ENCODE peak calls at places on chromosomes 12 and 14, in nine cellular contexts. One of them, this sample, is unnamed. For H3K9me3, the result is how much of the 10 kb centered on the place peaks cover.

GRCh38 chr12:129310346-129310745 is 457.1 kb downstream of the GLT1D1 start:
- DNase-seq in neural progenitor cell: no peak
- DNase-seq in transverse colon: no peak
- DNase-seq in heart right ventricle: no peak
- DNase-seq in A673: no peak
- DNase-seq in cardiac muscle cell: no peak
- DNase-seq in upper lobe of right lung: no peak
- DNase-seq in tibial nerve: no peak
- DNase-seq in naive thymus-derived CD4-positive, alpha-beta T cell: no peak
- DNase-seq in this sample: no peak

GRCh38 chr14:51735851-51736250 is 84.1 kb downstream of the FRMD6 start:
- DNase-seq in neural progenitor cell: no peak
- DNase-seq in transverse colon: no peak
- DNase-seq in heart right ventricle: no peak
- DNase-seq in A673: no peak
- DNase-seq in cardiac muscle cell: no peak
- DNase-seq in upper lobe of right lung: no peak
- DNase-seq in tibial nerve: no peak
- DNase-seq in naive thymus-derived CD4-positive, alpha-beta T cell: no peak
- DNase-seq in this sample: no peak

GRCh38 chr12:262817-263216 is at the start of gene SLC6A13:
- DNase-seq in neural progenitor cell: peak
- DNase-seq in transverse colon: no peak
- DNase-seq in heart right ventricle: no peak
- DNase-seq in A673: no peak
- DNase-seq in cardiac muscle cell: no peak
- DNase-seq in upper lobe of right lung: peak
- DNase-seq in tibial nerve: no peak
- DNase-seq in naive thymus-derived CD4-positive, alpha-beta T cell: no peak
- DNase-seq in this sample: no peak

GRCh38 chr12:128804762-128805161 is 19.0 kb downstream of the SLC15A4 start:
- DNase-seq in neural progenitor cell: no peak
- DNase-seq in transverse colon: no peak
- DNase-seq in heart right ventricle: no peak
- DNase-seq in A673: no peak
- DNase-seq in cardiac muscle cell: no peak
- DNase-seq in upper lobe of right lung: no peak
- DNase-seq in tibial nerve: no peak
- DNase-seq in naive thymus-derived CD4-positive, alpha-beta T cell: no peak
- DNase-seq in this sample: no peak

GRCh38 chr14:23358042-23358441 is 5.4 kb upstream of the SLC22A17 start:
- DNase-seq in neural progenitor cell: no peak
- DNase-seq in transverse colon: no peak
- DNase-seq in heart right ventricle: no peak
- DNase-seq in A673: no peak
- DNase-seq in cardiac muscle cell: no peak
- DNase-seq in upper lobe of right lung: no peak
- DNase-seq in tibial nerve: no peak
- DNase-seq in naive thymus-derived CD4-positive, alpha-beta T cell: no peak
- DNase-seq in this sample: no peak

GRCh38 chr14:61992139-61992538 is 229.9 kb downstream of the SNAPC1 start:
- DNase-seq in neural progenitor cell: peak
- DNase-seq in transverse colon: peak
- DNase-seq in heart right ventricle: no peak
- DNase-seq in A673: no peak
- DNase-seq in cardiac muscle cell: no peak
- DNase-seq in upper lobe of right lung: no peak
- DNase-seq in tibial nerve: no peak
- DNase-seq in naive thymus-derived CD4-positive, alpha-beta T cell: no peak
- DNase-seq in this sample: no peak

GRCh38 chr12:90922068-90922743 is 32.8 kb downstream of the CCER1 start:
- DNase-seq in neural progenitor cell: no peak
- DNase-seq in transverse colon: no peak
- DNase-seq in heart right ventricle: no peak
- DNase-seq in A673: no peak
- DNase-seq in cardiac muscle cell: peak
- DNase-seq in upper lobe of right lung: no peak
- DNase-seq in tibial nerve: no peak
- DNase-seq in naive thymus-derived CD4-positive, alpha-beta T cell: no peak
- DNase-seq in this sample: no peak

GRCh38 chr12:74401035-74401434 is 136.6 kb upstream of the ATXN7L3B start:
- DNase-seq in neural progenitor cell: no peak
- DNase-seq in transverse colon: no peak
- DNase-seq in heart right ventricle: no peak
- DNase-seq in A673: peak
- DNase-seq in cardiac muscle cell: no peak
- DNase-seq in upper lobe of right lung: no peak
- DNase-seq in tibial nerve: no peak
- DNase-seq in naive thymus-derived CD4-positive, alpha-beta T cell: no peak
- DNase-seq in this sample: no peak

GRCh38 chr12:104456950-104457745 is 400 bp downstream of the CHST11 start:
- DNase-seq in neural progenitor cell: peak
- DNase-seq in transverse colon: peak
- DNase-seq in heart right ventricle: peak
- DNase-seq in A673: peak
- DNase-seq in cardiac muscle cell: peak
- DNase-seq in upper lobe of right lung: peak
- DNase-seq in tibial nerve: peak
- DNase-seq in naive thymus-derived CD4-positive, alpha-beta T cell: peak
- DNase-seq in this sample: peak

GRCh38 chr12:44372259-44372658 is 503.9 kb downstream of the NELL2 start:
- DNase-seq in neural progenitor cell: no peak
- DNase-seq in transverse colon: no peak
- DNase-seq in heart right ventricle: no peak
- DNase-seq in A673: no peak
- DNase-seq in cardiac muscle cell: peak
- DNase-seq in upper lobe of right lung: no peak
- DNase-seq in tibial nerve: no peak
- DNase-seq in naive thymus-derived CD4-positive, alpha-beta T cell: no peak
- DNase-seq in this sample: no peak

GRCh38 chr12:25264862-25265261 is 14.1 kb upstream of the KRAS start:
- DNase-seq in neural progenitor cell: peak
- DNase-seq in transverse colon: no peak
- DNase-seq in heart right ventricle: no peak
- DNase-seq in A673: no peak
- DNase-seq in cardiac muscle cell: no peak
- DNase-seq in upper lobe of right lung: no peak
- DNase-seq in tibial nerve: no peak
- DNase-seq in naive thymus-derived CD4-positive, alpha-beta T cell: no peak
- DNase-seq in this sample: no peak

GRCh38 chr12:20415013-20415412 is 46.7 kb downstream of the PDE3A start:
- DNase-seq in neural progenitor cell: no peak
- DNase-seq in transverse colon: no peak
- DNase-seq in heart right ventricle: no peak
- DNase-seq in A673: peak
- DNase-seq in cardiac muscle cell: peak
- DNase-seq in upper lobe of right lung: no peak
- DNase-seq in tibial nerve: no peak
- DNase-seq in naive thymus-derived CD4-positive, alpha-beta T cell: no peak
- DNase-seq in this sample: no peak

GRCh38 chr12:45598761-45599160 is 130.7 kb upstream of the ARID2 start:
- DNase-seq in neural progenitor cell: no peak
- DNase-seq in transverse colon: no peak
- DNase-seq in heart right ventricle: no peak
- DNase-seq in A673: no peak
- DNase-seq in cardiac muscle cell: no peak
- DNase-seq in upper lobe of right lung: no peak
- DNase-seq in tibial nerve: no peak
- DNase-seq in naive thymus-derived CD4-positive, alpha-beta T cell: no peak
- DNase-seq in this sample: no peak

DNA sequence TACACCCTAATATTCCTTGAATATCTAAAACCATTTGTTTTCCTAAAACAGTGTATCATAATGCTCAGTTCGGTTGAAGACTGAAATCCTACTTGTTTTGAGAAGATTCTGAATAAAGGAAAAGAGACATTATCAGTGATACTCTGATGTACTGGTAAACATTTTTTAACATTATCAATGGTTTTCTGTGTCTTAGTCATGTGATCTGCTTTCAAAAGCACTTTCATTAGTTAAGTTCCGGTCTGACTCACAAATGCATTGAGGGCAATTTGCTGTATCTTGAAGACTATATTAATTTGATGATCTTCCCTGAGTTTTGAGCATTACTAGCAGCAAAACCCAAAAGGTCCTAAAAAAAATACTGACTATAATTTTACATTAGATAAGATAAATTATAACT is 145.6 kb downstream of the PRKD1 start:
- DNase-seq in neural progenitor cell: no peak
- DNase-seq in transverse colon: no peak
- DNase-seq in heart right ventricle: no peak
- DNase-seq in A673: no peak
- DNase-seq in cardiac muscle cell: no peak
- DNase-seq in upper lobe of right lung: no peak
- DNase-seq in tibial nerve: no peak
- DNase-seq in naive thymus-derived CD4-positive, alpha-beta T cell: no peak
- DNase-seq in this sample: no peak
- H3K9me3 ChIP-seq in neural progenitor cell: under half
- H3K9me3 ChIP-seq in transverse colon: under half
- H3K9me3 ChIP-seq in heart right ventricle: under half
- H3K9me3 ChIP-seq in A673: under half
- H3K9me3 ChIP-seq in cardiac muscle cell: under half
- H3K9me3 ChIP-seq in upper lobe of right lung: under half
- H3K9me3 ChIP-seq in tibial nerve: under half
- H3K9me3 ChIP-seq in naive thymus-derived CD4-positive, alpha-beta T cell: under half
- H3K9me3 ChIP-seq in this sample: under half

GRCh38 chr14:55313480-55313879 is 42.3 kb downstream of the FBXO34 start:
- DNase-seq in neural progenitor cell: no peak
- DNase-seq in transverse colon: no peak
- DNase-seq in heart right ventricle: no peak
- DNase-seq in A673: no peak
- DNase-seq in cardiac muscle cell: no peak
- DNase-seq in upper lobe of right lung: no peak
- DNase-seq in tibial nerve: no peak
- DNase-seq in naive thymus-derived CD4-positive, alpha-beta T cell: no peak
- DNase-seq in this sample: no peak

GRCh38 chr14:55316528-55316927 is 45.3 kb downstream of the FBXO34 start:
- DNase-seq in neural progenitor cell: no peak
- DNase-seq in transverse colon: peak
- DNase-seq in heart right ventricle: no peak
- DNase-seq in A673: no peak
- DNase-seq in cardiac muscle cell: no peak
- DNase-seq in upper lobe of right lung: no peak
- DNase-seq in tibial nerve: no peak
- DNase-seq in naive thymus-derived CD4-positive, alpha-beta T cell: no peak
- DNase-seq in this sample: no peak

GRCh38 chr14:55314449-55314848 is 43.2 kb downstream of the FBXO34 start:
- DNase-seq in neural progenitor cell: no peak
- DNase-seq in transverse colon: no peak
- DNase-seq in heart right ventricle: no peak
- DNase-seq in A673: no peak
- DNase-seq in cardiac muscle cell: no peak
- DNase-seq in upper lobe of right lung: no peak
- DNase-seq in tibial nerve: no peak
- DNase-seq in naive thymus-derived CD4-positive, alpha-beta T cell: no peak
- DNase-seq in this sample: no peak

GRCh38 chr14:55317907-55318306 is 46.7 kb downstream of the FBXO34 start:
- DNase-seq in neural progenitor cell: no peak
- DNase-seq in transverse colon: no peak
- DNase-seq in heart right ventricle: no peak
- DNase-seq in A673: no peak
- DNase-seq in cardiac muscle cell: no peak
- DNase-seq in upper lobe of right lung: no peak
- DNase-seq in tibial nerve: no peak
- DNase-seq in naive thymus-derived CD4-positive, alpha-beta T cell: no peak
- DNase-seq in this sample: no peak

DNA sequence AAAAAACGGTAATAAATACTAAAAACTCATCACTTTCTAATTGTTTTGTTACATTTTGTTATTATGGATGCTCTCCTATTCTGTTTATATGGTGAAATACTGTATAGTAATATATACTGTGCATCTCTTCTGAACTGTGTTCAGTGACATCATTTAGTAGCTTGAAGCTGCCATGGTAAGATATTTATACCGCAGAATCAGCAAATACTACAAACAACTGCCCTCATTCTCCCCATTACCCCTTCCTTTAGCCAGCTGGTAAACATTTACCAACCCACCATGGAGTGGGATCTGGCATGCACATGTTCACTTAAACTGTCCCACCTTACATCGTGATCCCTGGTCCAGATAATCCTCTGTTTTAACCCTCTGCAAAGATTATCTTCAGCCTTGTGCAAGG is 46.3 kb downstream of the FBXO34 start:
- DNase-seq in neural progenitor cell: no peak
- DNase-seq in transverse colon: no peak
- DNase-seq in heart right ventricle: no peak
- DNase-seq in A673: no peak
- DNase-seq in cardiac muscle cell: no peak
- DNase-seq in upper lobe of right lung: no peak
- DNase-seq in tibial nerve: no peak
- DNase-seq in naive thymus-derived CD4-positive, alpha-beta T cell: no peak
- DNase-seq in this sample: no peak
- H3K9me3 ChIP-seq in neural progenitor cell: under half
- H3K9me3 ChIP-seq in transverse colon: under half
- H3K9me3 ChIP-seq in heart right ventricle: under half
- H3K9me3 ChIP-seq in A673: under half
- H3K9me3 ChIP-seq in cardiac muscle cell: under half
- H3K9me3 ChIP-seq in upper lobe of right lung: under half
- H3K9me3 ChIP-seq in tibial nerve: under half
- H3K9me3 ChIP-seq in naive thymus-derived CD4-positive, alpha-beta T cell: under half
- H3K9me3 ChIP-seq in this sample: under half

DNA sequence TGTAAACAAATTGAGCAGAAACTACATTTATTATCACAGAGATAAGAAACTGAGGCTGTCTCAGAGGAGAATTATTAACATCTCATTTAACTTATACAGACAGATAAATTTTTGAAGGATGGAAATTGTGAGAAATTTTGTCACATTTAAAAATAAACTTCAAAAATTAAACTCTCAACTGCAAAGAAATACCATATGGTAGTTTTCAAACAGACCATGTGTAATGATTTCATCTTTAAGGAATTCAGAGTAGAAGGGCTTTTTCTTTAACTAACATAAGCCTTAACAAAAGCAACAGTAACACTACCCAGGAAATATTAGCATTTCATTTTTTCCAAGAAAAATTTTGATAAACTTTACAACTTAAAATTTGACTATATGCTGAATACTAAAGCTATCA is 26.6 kb downstream of the NUP37 start:
- DNase-seq in neural progenitor cell: no peak
- DNase-seq in transverse colon: no peak
- DNase-seq in heart right ventricle: no peak
- DNase-seq in A673: no peak
- DNase-seq in cardiac muscle cell: peak
- DNase-seq in upper lobe of right lung: no peak
- DNase-seq in tibial nerve: no peak
- DNase-seq in naive thymus-derived CD4-positive, alpha-beta T cell: no peak
- DNase-seq in this sample: no peak
- H3K9me3 ChIP-seq in neural progenitor cell: under half
- H3K9me3 ChIP-seq in transverse colon: under half
- H3K9me3 ChIP-seq in heart right ventricle: under half
- H3K9me3 ChIP-seq in A673: under half
- H3K9me3 ChIP-seq in cardiac muscle cell: under half
- H3K9me3 ChIP-seq in upper lobe of right lung: under half
- H3K9me3 ChIP-seq in tibial nerve: under half
- H3K9me3 ChIP-seq in naive thymus-derived CD4-positive, alpha-beta T cell: under half
- H3K9me3 ChIP-seq in this sample: under half

DNA sequence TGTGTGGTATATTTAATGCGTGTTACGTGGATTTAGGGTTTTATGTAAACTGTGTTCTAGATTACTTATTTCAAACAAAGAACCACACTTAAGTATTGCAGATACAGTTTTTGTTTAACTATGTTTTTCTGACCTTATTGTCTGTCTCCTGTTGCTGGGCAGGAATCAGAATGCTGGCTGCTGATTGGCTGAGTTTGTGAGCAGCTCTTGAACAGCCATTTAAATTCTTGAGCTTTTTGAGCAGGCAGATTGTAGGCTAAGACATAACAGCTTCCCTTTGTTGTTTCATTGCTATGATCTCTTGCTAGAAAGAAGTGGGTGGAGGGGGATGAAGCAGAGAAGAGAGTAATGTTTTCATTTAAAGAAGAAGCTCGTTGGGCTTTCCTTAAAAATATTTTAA is 52.2 kb downstream of the ATF7IP start:
- DNase-seq in neural progenitor cell: peak
- DNase-seq in transverse colon: peak
- DNase-seq in heart right ventricle: peak
- DNase-seq in A673: peak
- DNase-seq in cardiac muscle cell: peak
- DNase-seq in upper lobe of right lung: no peak
- DNase-seq in tibial nerve: peak
- DNase-seq in naive thymus-derived CD4-positive, alpha-beta T cell: peak
- DNase-seq in this sample: peak
- H3K9me3 ChIP-seq in neural progenitor cell: under half
- H3K9me3 ChIP-seq in transverse colon: under half
- H3K9me3 ChIP-seq in heart right ventricle: under half
- H3K9me3 ChIP-seq in A673: under half
- H3K9me3 ChIP-seq in cardiac muscle cell: under half
- H3K9me3 ChIP-seq in upper lobe of right lung: under half
- H3K9me3 ChIP-seq in tibial nerve: under half
- H3K9me3 ChIP-seq in naive thymus-derived CD4-positive, alpha-beta T cell: under half
- H3K9me3 ChIP-seq in this sample: under half